ENCODE peak calls at places on chromosome 18, in four cellular contexts. S is NCI-H1436, Z is G401, M is NCI-H2171 treated with DMSO at 0.1 percent for 48 hours. U is an unnamed sample.
A peak's percentile ranks its signal among the peaks of the same experiment; 100 is the strongest.

GRCh38 chr18:74836296-74837139 is 238.8 kb downstream of the ZNF407 start:
- DNase-seq in Z (peak; percentile 77), S (peak; percentile 30), M (peak; percentile 2), U (no peak)

GRCh38 chr18:22566703-22567420 is 149.1 kb upstream of the CTAGE1 start:
- DNase-seq in S (no peak), Z (no peak), M (no peak), U (no peak)

GRCh38 chr18:4134691-4135090 is 320.4 kb downstream of the DLGAP1 start:
- DNase-seq in M (peak; percentile 89), S (no peak), Z (no peak), U (no peak)

GRCh38 chr18:80077873-80078272 is 31.2 kb upstream of the ADNP2 start:
- DNase-seq in S (no peak), M (no peak), Z (no peak), U (no peak)

GRCh38 chr18:57002627-57003026 is 144.3 kb upstream of the BOD1L2 start:
- DNase-seq in M (peak; percentile 6), Z (peak; percentile 29), S (no peak), U (no peak)

GRCh38 chr18:22346342-22346967 is 71.3 kb downstream of the CTAGE1 start:
- DNase-seq in S (no peak), M (no peak), Z (no peak), U (no peak)

GRCh38 chr18:3094355-3094684 is 81.4 kb upstream of the LPIN2 start:
- DNase-seq in M (no peak), Z (no peak), S (peak; percentile 45), U (no peak)

GRCh38 chr18:9088252-9088651 is 14.2 kb upstream of the NDUFV2 start:
- DNase-seq in S (no peak), M (no peak), Z (no peak), U (no peak)

GRCh38 chr18:9710037-9710436 is 1.9 kb downstream of the RAB31 start:
- DNase-seq in Z (no peak), M (no peak), S (no peak), U (no peak)

GRCh38 chr18:9520666-9521065 is 45.4 kb downstream of the RALBP1 start:
- DNase-seq in Z (no peak), S (no peak), M (no peak), U (no peak)

GRCh38 chr18:74534150-74534969 is at the start of gene CNDP1:
- DNase-seq in S (no peak), M (no peak), Z (no peak), U (no peak)

GRCh38 chr18:49228182-49228581 is 232.3 kb downstream of the DYM start:
- DNase-seq in M (no peak), Z (no peak), S (no peak), U (no peak)

GRCh38 chr18:26473721-26474120 is 74.6 kb downstream of the KCTD1 start:
- DNase-seq in S (no peak), M (no peak), Z (no peak), U (no peak)

GRCh38 chr18:50586710-50587109 is 26.8 kb downstream of the MAPK4 start:
- DNase-seq in Z (no peak), M (no peak), S (no peak), U (no peak)

GRCh38 chr18:32877371-32877770 is 104.5 kb upstream of the KLHL14 start:
- DNase-seq in Z (no peak), M (peak; percentile 85), S (no peak), U (no peak)

GRCh38 chr18:5879479-5879882 is 15.8 kb downstream of the TMEM200C start:
- DNase-seq in S (no peak), Z (peak; percentile 48), M (peak; percentile 58), U (peak; percentile 21)

GRCh38 chr18:46953195-46953594 is 35.8 kb downstream of the KATNAL2 start:
- DNase-seq in M (no peak), S (no peak), Z (no peak), U (no peak)

GRCh38 chr18:12768622-12769021 is 65.8 kb downstream of the PSMG2 start:
- DNase-seq in Z (no peak), M (no peak), S (no peak), U (no peak)

GRCh38 chr18:49168970-49169619 is 218.3 kb upstream of the SMAD7 start:
- DNase-seq in M (no peak), S (peak; percentile 12), Z (peak; percentile 25), U (no peak)

GRCh38 chr18:33603434-33603833 is 25.4 kb downstream of the ASXL3 start:
- DNase-seq in M (no peak), S (no peak), Z (no peak), U (no peak)

GRCh38 chr18:13556497-13556896 is 169.9 kb downstream of the FAM210A start:
- DNase-seq in S (no peak), M (no peak), Z (no peak), U (no peak)

GRCh38 chr18:61435064-61435652 is 101.9 kb downstream of the CDH20 start:
- DNase-seq in M (peak; percentile 45), S (peak; percentile 18), Z (no peak), U (peak; percentile 19)

GRCh38 chr18:42047721-42048120 is 92.7 kb downstream of the PIK3C3 start:
- DNase-seq in Z (no peak), S (no peak), M (no peak), U (no peak)

GRCh38 chr18:44409071-44409470 is 271.6 kb upstream of the SETBP1 start:
- DNase-seq in M (no peak), Z (no peak), S (no peak), U (no peak)

GRCh38 chr18:47191956-47192355 is 15.8 kb upstream of the IER3IP1 start:
- DNase-seq in Z (no peak), M (no peak), S (no peak), U (no peak)

GRCh38 chr18:62741118-62741566 is 25.8 kb downstream of the PHLPP1 start:
- DNase-seq in Z (no peak), S (no peak), M (no peak), U (no peak)

GRCh38 chr18:31679133-31679731 is 5.1 kb downstream of the B4GALT6 start:
- DNase-seq in Z (no peak), S (no peak), M (no peak), U (peak; percentile 67)

GRCh38 chr18:74806700-74807416 is 209.2 kb downstream of the ZNF407 start:
- DNase-seq in Z (no peak), M (no peak), S (peak; percentile 9), U (peak; percentile 30)

GRCh38 chr18:55509631-55510372 is 78.2 kb downstream of the TCF4 start:
- DNase-seq in Z (no peak), M (no peak), S (no peak), U (no peak)

GRCh38 chr18:48037481-48038271 is 107.2 kb upstream of the SMAD2 start:
- DNase-seq in Z (no peak), S (no peak), M (peak; percentile 37), U (no peak)

GRCh38 chr18:77366725-77367641 is 117.3 kb downstream of the GALR1 start:
- DNase-seq in M (peak; percentile 80), S (peak; percentile 54), Z (peak; percentile 7), U (no peak)

GRCh38 chr18:58257461-58257860 is 213.4 kb downstream of the NEDD4L start:
- DNase-seq in Z (no peak), M (peak; percentile 10), S (no peak), U (no peak)

GRCh38 chr18:36714476-36714875 is 114.3 kb downstream of the TPGS2 start:
- DNase-seq in Z (no peak), S (no peak), M (no peak), U (no peak)

GRCh38 chr18:58231930-58232329 is 187.9 kb downstream of the NEDD4L start:
- DNase-seq in Z (no peak), S (no peak), M (no peak), U (peak; percentile 24)

GRCh38 chr18:75407468-75408437 is 19.8 kb downstream of the SMIM21 start:
- DNase-seq in M (no peak), S (no peak), Z (no peak), U (no peak)

GRCh38 chr18:24704921-24705620 is 244.6 kb downstream of the HRH4 start:
- DNase-seq in S (no peak), Z (peak; percentile 64), M (peak; percentile 95), U (no peak)

GRCh38 chr18:21761471-21762115 is 21.0 kb downstream of the MIB1 start:
- DNase-seq in M (no peak), S (no peak), Z (no peak), U (no peak)

GRCh38 chr18:7808054-7808453 is 240.9 kb downstream of the PTPRM start:
- DNase-seq in Z (no peak), S (no peak), M (no peak), U (no peak)

GRCh38 chr18:7980136-7980535 is 413.0 kb downstream of the PTPRM start:
- DNase-seq in S (no peak), Z (no peak), M (no peak), U (no peak)